ENCODE peak calls at places on chromosomes 1 and 21, in four cellular contexts. S is left lung; J is MCF 10A; H is CD8-positive, alpha-beta T cell. Q is an unnamed sample.

GRCh38 chr21:42537106-42537742 is 23.6 kb downstream of the SLC37A1 start:
- DNase-seq in S (peak; percentile 6), H (no peak), J (peak; percentile 13), Q (no peak)

GRCh38 chr1:225700889-225701465 is 48.1 kb upstream of the ENAH start:
- DNase-seq in H (no peak), J (no peak), S (no peak), Q (no peak)

GRCh38 chr1:238677567-238677966 is 708.8 kb upstream of the CHRM3 start:
- DNase-seq in H (no peak), S (no peak), J (peak; percentile 81), Q (no peak)

GRCh38 chr1:87278791-87279190 is 49.9 kb upstream of the LMO4 start:
- DNase-seq in S (no peak), H (no peak), J (no peak), Q (no peak)

GRCh38 chr1:66933887-66934700 is 9.3 kb downstream of the MIER1 start:
- DNase-seq in H (no peak), S (no peak), J (peak; percentile 61), Q (no peak)

GRCh38 chr1:206503591-206504362 is 3.6 kb upstream of the RASSF5 start:
- DNase-seq in S (peak; percentile 78), J (peak; percentile 100), H (peak; percentile 13), Q (peak; percentile 28)

GRCh38 chr1:180167721-180168467 is 13.2 kb downstream of the QSOX1 start:
- DNase-seq in H (no peak), J (peak; percentile 97), S (peak; percentile 86), Q (no peak)

GRCh38 chr1:119713039-119713537 is 1.4 kb downstream of the PHGDH start:
- DNase-seq in H (no peak), S (no peak), J (no peak), Q (no peak)

GRCh38 chr1:229258851-229259110 is 12.1 kb upstream of the RAB4A start:
- DNase-seq in J (no peak), S (no peak), H (no peak), Q (no peak)

GRCh38 chr21:33949516-33950424 is 34.2 kb upstream of the ATP5PO start:
- DNase-seq in S (no peak), H (peak; percentile 60), J (no peak), Q (peak; percentile 49)

GRCh38 chr1:230708631-230709580 is 5.0 kb downstream of the AGT start:
- DNase-seq in J (peak; percentile 95), S (no peak), H (no peak), Q (no peak)

GRCh38 chr1:146031476-146031875 is 9.9 kb upstream of the HJV start:
- DNase-seq in S (no peak), H (no peak), J (no peak), Q (no peak)

GRCh38 chr21:44804762-44805161 is 3.1 kb upstream of the UBE2G2 start:
- DNase-seq in H (no peak), S (no peak), J (no peak), Q (no peak)

GRCh38 chr1:36859926-36860325 is 174.4 kb downstream of the GRIK3 start:
- DNase-seq in H (no peak), S (no peak), J (no peak), Q (no peak)
- TF ChIP-seq CTCF in H (no peak), S (no peak), J (no peak), Q (no peak)

DNA sequence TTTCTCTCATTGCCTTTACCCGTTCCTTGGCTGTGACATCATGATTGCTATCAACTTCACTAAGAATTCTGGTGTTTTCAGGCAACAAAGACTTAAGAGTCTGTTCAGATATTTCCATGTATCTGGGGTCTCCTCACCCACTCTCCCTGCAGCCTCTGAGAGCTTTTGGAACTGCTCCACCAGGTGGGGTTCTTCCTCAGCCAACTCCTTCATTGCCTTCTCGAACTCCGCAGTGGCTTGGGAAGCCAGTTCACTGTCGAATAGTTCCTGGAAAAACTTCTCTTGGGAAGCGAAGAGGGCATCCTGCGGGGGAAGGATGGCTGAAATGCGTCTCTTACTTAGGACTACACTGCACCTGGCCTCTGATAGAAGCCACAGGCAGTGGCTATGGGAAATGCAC is 2.1 kb downstream of the PEX19 start:
- DNase-seq in S (no peak), J (no peak), H (no peak), Q (no peak)
- TF ChIP-seq CTCF in S (no peak), J (no peak), H (no peak), Q (no peak)

DNA sequence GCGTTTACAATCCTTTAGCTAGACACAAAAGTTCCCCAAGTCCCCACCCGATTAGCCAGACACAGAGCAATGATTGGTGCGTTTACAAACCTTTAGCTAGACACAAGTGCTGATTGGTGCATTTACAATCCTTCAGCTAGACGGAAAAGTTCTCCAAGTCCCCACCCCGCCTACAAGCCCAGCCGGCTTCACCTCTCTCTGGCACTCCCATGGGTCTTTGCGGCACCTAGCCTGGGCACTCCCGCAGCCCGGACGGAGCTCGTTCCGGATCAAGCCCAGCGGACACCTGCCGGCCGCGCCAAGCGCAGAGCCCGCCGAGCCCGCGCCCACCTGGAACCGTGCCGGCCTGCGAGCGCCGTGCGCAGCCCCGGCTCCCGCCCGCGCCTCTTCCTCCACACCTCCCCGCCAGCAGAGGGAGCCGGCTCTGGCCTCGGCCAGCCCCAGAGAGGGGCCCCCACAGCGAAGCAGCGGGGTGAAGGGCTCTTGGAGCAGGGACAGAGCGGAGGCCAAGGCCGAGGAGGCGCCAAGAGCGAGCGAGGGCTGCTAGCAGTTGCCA is 50.0 kb upstream of the KRTAP19-8 start:
- DNase-seq in H (no peak), S (no peak), J (no peak), Q (no peak)
- TF ChIP-seq CTCF in H (no peak), S (no peak), J (no peak), Q (no peak)

DNA sequence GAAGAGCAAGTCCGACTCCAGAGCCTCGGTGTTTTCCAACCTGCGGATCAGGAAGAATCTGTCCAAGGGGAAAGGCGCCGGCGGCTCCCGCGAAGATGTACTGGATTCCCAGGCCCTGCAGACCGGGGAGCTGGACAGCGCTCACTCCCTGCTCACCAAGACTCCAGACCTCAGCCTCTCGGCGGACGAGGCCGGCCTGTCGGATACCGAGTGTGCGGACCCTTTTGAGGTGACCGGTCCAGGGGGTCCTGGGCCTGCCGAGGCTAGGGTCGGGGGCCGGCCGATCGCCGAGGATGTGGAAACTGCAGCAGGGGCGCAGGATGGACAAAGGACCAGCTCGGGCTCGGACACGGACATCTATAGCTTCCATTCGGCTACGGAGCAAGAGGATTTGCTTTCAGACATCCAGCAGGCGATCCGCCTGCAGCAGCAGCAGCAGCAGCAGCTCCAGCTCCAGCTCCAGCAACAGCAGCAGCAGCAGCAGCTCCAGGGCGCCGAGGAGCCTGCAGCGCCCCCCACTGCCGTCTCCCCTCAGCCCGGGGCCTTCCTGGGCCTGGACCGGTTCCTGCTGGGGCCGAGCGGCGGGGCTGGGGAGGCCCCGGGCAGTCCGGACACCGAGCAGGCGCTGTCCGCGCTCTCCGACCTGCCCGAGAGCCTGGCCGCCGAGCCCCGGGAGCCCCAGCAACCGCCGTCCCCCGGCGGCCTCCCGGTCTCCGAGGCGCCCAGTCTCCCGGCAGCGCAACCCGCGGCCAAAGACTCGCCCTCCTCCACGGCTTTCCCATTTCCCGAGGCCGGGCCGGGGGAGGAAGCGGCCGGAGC is 827 bp downstream of the FMN2 start:
- DNase-seq in H (no peak), S (no peak), J (peak; percentile 31), Q (no peak)
- TF ChIP-seq CTCF in H (no peak), S (no peak), J (no peak), Q (no peak)

DNA sequence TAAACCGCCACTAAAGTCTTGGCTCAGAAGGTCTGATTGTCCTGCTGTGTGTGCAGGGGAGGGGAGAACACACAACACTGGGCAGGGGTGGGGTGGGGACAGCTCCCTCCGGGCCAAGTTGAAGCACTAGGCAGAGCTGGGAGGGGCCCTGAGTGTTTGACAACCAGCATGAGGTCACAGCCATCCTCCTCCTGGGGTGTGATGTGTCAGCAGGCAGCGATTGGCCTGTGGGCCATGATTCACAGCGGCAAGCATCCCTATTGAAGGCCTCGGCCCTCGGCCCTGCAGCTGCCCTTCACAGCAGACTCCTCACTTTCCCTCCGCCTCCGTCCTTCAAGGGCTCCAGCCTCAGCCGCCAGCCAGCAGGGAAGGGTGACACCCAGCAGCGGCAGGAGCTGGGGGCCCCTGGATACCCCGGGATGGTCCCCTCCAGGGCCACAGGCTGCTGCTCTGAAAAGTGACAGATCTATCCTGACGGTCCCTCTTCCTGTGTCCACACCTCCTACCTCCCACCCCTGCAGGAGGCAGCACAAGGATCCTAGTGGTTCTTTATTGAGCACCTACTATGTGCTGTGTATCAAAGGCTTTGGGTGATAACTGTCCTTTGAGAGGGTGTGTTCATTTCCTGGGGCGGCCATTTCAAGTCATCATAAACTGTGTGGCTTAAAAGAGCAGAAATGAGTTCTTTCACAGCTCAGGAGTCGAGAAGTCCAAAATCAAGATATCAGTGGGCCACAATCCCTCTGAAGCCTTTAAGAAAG is 66.1 kb upstream of the SLC25A33 start:
- DNase-seq in H (no peak), J (peak; percentile 86), S (peak; percentile 80), Q (no peak)
- TF ChIP-seq CTCF in H (no peak), J (no peak), S (no peak), Q (no peak)

GRCh38 chr1:209988706-209989105 is 50.7 kb downstream of the SYT14 start:
- DNase-seq in S (no peak), J (no peak), H (no peak), Q (no peak)

GRCh38 chr1:209983953-209984352 is 45.9 kb downstream of the SYT14 start:
- DNase-seq in J (no peak), S (no peak), H (no peak), Q (no peak)

GRCh38 chr1:209985002-209985401 is 47.0 kb downstream of the SYT14 start:
- DNase-seq in S (no peak), H (no peak), J (no peak), Q (no peak)

GRCh38 chr1:209993061-209993830 is 55.2 kb downstream of the SYT14 start:
- DNase-seq in H (no peak), J (no peak), S (no peak), Q (no peak)

GRCh38 chr1:209989525-209989924 is 51.5 kb downstream of the SYT14 start:
- DNase-seq in H (no peak), S (no peak), J (peak; percentile 42), Q (no peak)
- TF ChIP-seq CTCF in H (no peak), S (no peak), J (peak; percentile 74), Q (no peak)

DNA sequence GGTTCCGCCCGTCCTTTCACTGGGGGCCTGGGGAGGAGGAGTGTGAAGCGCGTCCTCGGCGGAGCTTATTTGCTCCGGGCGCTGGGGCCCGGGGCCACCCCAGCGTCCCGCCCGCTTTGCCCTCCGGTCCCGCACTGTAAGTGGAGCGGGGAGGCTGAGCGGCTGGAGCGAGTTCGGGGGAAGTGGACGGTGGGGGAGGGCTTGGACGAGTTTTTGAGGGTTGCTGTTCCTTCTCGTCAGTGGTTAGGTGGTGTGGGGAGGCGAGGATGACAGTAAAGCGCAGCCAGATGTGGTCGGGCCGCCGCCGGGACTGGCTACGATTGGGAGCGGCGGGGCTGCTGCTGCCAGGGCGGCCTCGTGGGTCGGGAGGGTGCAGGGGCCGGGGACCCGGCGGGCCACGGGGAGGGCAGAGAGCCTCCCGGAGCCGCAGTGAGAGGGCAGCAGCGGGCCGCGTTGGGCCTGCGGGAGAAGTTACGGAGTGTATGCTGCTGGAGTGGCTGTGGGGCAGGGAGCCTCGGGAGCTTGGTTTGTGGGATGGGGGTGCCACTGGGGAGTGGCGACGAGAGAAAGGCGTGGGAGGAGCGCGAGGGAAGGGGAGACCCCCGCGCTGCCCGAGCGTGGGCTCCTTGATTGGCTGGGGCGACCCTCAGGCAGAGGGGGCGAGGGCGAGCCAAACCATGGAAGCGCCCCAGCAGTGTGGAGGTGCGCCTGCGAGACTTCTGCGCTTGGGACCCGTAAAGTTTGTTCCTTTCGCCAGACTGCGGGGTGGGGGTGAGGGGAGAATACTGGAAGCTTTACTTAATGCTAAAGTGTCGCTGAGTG is 2.1 kb downstream of the ADGRL2 start:
- DNase-seq in H (no peak), J (peak; percentile 64), S (peak; percentile 64), Q (no peak)
- TF ChIP-seq CTCF in H (no peak), J (peak; percentile 46), S (peak; percentile 14), Q (no peak)